ENCODE peak calls at places on chromosomes 5 and 9, in eight cellular contexts. K is upper lobe of right lung; H is fibroblast of lung; J is transverse colon; N is upper lobe of left lung; U is CD8-positive, alpha-beta T cell; X is SK-N-SH; R is mammary epithelial cell. I is an unnamed sample.

GRCh38 chr9:114212841-114213240 is 57.5 kb downstream of the COL27A1 start:
- DNase-seq in K (no peak), H (no peak), J (no peak), N (no peak), U (no peak), X (no peak), R (no peak), I (no peak)

GRCh38 chr5:173391031-173391430 is 62.8 kb upstream of the STC2 start:
- DNase-seq in K (no peak), H (no peak), J (no peak), N (no peak), U (no peak), X (no peak), R (no peak), I (no peak)

GRCh38 chr9:111036946-111037743 is 1.1 kb downstream of the LPAR1 start:
- DNase-seq in K (no peak), H (peak; percentile 58), J (no peak), N (no peak), U (no peak), X (peak; percentile 17), R (peak; percentile 32), I (no peak)

GRCh38 chr9:122394265-122395242 is 23.7 kb downstream of the PTGS1 start:
- DNase-seq in K (no peak), H (peak; percentile 88), J (peak; percentile 38), N (no peak), U (no peak), X (no peak), R (peak; percentile 48), I (no peak)

GRCh38 chr5:132458226-132458560 is 32.4 kb downstream of the IRF1 start:
- DNase-seq in K (no peak), H (peak; percentile 56), J (peak; percentile 3), N (no peak), U (no peak), X (no peak), R (peak; percentile 45), I (no peak)

GRCh38 chr5:80620206-80620605 is 34.2 kb upstream of the MSH3 start:
- DNase-seq in K (no peak), H (no peak), J (no peak), N (no peak), U (no peak), X (no peak), R (no peak), I (no peak)

GRCh38 chr5:65625743-65626142 is 916 bp downstream of the SHLD3 start:
- DNase-seq in K (no peak), H (peak; percentile 0), J (no peak), N (no peak), U (no peak), X (no peak), R (no peak), I (no peak)

GRCh38 chr5:163189023-163189553 is 248.3 kb upstream of the CCNG1 start:
- DNase-seq in K (no peak), H (no peak), J (no peak), N (no peak), U (no peak), X (no peak), R (no peak), I (no peak)

GRCh38 chr5:33310471-33310870 is 130.3 kb upstream of the TARS1 start:
- DNase-seq in K (no peak), H (peak; percentile 80), J (no peak), N (no peak), U (no peak), X (no peak), R (peak; percentile 85), I (no peak)

GRCh38 chr5:2810644-2811043 is 59.2 kb upstream of the IRX2 start:
- DNase-seq in K (no peak), H (no peak), J (no peak), N (no peak), U (no peak), X (no peak), R (no peak), I (no peak)

GRCh38 chr5:176769911-176770310 is 40.4 kb upstream of the UNC5A start:
- DNase-seq in K (peak; percentile 37), H (no peak), J (no peak), N (peak; percentile 24), U (no peak), X (no peak), R (no peak), I (no peak)

GRCh38 chr5:14342306-14342705 is 199.2 kb downstream of the TRIO start:
- DNase-seq in K (no peak), H (peak; percentile 31), J (no peak), N (no peak), U (no peak), X (no peak), R (no peak), I (no peak)

GRCh38 chr9:126838055-126838811 is 22.2 kb upstream of the ZBTB34 start:
- DNase-seq in K (no peak), H (no peak), J (no peak), N (peak; percentile 22), U (no peak), X (no peak), R (no peak), I (no peak)

GRCh38 chr5:79032031-79032711 is 37.3 kb downstream of the DMGDH start:
- DNase-seq in K (no peak), H (no peak), J (no peak), N (no peak), U (no peak), X (no peak), R (no peak), I (no peak)

GRCh38 chr9:22257026-22257425 is 189.6 kb upstream of the DMRTA1 start:
- DNase-seq in K (no peak), H (no peak), J (no peak), N (no peak), U (no peak), X (no peak), R (peak; percentile 98), I (no peak)

GRCh38 chr9:136687721-136688223 is 515 bp upstream of the AGPAT2 start:
- DNase-seq in K (peak; percentile 84), H (no peak), J (peak; percentile 87), N (peak; percentile 90), U (no peak), X (no peak), R (no peak), I (no peak)

GRCh38 chr9:95181226-95181818 is 136.2 kb downstream of the FANCC start:
- DNase-seq in K (no peak), H (peak; percentile 38), J (no peak), N (no peak), U (no peak), X (peak; percentile 26), R (no peak), I (no peak)
- TF ChIP-seq CTCF in K (peak; percentile 63), H (peak; percentile 44), J (peak; percentile 46), N (no peak), U (peak; percentile 74), X (peak; percentile 73), R (peak; percentile 53), I (peak; percentile 75)

DNA sequence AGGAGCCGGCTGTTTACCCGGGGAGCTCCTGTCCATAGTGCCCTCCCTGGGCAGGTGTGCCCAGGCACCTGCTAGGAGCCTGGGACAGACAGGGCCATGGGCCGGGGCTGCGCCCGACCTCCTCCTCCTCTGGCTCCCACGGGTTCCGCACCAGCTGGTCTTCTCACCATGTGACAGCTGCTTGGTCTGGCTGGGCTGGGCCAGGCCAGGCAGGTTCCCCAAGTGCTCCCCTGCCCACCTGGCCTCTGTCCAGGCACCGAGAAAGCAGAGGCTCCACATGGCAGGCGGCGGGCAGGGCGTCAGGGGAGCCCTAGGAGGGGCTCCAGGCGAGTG is 60.0 kb downstream of the OLFM1 start:
- DNase-seq in K (no peak), H (no peak), J (no peak), N (peak; percentile 60), U (no peak), X (no peak), R (no peak), I (no peak)
- H3K27ac ChIP-seq in K (no peak overlapping the region), H (no peak overlapping the region), J (no peak overlapping the region), N (no peak overlapping the region), U (no peak overlapping the region), X (peak overlapping the region; percentile 93), R (no peak overlapping the region), I (no peak overlapping the region)

DNA sequence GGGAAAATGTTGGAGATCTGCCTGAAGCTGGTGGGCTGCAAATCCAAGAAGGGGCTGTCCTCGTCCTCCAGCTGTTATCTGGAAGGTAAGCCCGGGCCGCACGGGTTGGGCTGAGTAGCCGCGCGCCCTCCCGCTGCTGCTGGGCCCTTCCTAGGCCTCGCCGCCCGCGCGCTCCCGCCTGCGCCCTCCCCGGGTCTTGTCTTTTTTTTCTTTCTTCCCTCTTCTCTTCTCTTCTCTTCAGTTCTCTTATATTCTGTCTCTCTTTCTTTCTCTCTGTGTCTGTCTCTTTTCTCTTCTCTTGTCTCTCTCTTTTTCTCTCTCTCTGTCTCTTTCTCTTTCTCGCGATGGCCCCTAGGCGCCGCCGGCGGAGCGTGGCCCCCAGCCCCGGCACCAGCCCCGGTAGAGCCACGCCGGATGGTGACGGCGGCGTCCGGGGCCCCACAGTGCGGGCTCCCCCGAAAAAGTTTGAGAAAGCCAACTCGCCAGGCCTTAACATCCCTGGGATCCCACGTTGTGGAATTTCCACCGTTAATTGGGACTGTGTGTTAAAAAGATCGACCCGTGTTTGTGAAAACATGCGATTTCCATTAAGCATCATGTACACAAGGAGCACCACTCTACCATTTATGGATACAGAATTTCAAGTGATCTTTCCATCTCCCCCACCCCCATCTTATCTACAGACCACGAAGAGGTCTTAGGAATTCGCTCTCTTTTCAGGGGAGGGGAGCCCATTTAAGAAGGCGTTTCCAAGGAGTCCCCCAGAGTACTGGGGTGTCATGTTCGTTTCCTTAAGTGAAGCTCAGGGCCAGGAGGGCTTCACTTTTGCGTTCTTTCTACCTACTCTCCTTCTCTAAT is 616 bp downstream of the ABL1 start:
- DNase-seq in K (peak; percentile 73), H (peak; percentile 62), J (peak; percentile 40), N (peak; percentile 91), U (peak; percentile 35), X (peak; percentile 78), R (peak; percentile 34), I (no peak)
- TF ChIP-seq CTCF in K (no peak), H (no peak), J (no peak), N (no peak), U (no peak), X (peak; percentile 21), R (no peak), I (no peak)

DNA sequence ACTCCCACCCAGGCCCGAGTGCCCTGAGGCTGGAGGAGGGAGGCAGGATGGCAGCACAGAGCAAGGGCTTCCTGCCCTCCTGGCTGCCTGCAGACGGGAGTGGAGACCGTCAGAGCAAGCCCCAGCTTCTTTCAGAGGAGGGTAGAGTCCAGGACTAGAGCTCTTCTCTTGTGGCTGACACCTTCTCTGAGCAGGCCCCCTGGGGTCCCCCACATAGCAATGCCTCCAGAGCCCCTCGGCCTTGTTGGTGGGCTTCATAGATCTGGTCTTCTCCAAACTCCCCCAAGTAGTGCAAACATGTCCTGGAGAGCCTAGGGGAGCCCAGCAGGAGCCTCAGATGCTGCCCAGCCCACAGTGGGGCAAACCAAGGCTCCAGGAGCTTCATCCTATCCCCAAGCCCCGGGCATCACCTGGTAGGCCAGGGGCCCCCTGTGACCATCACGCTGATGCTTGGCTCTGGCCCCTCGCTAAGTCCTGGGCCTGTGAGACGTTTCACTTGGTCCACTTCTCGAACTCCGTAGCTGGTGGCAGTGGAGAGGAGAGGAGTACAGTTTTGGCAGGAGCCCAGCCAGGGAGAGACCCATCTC is 2.0 kb downstream of the MZB1 start:
- DNase-seq in K (peak; percentile 59), H (no peak), J (no peak), N (no peak), U (no peak), X (no peak), R (no peak), I (no peak)
- H3K27ac ChIP-seq in K (no peak overlapping the region), H (no peak overlapping the region), J (peak overlapping the region; percentile 87), N (no peak overlapping the region), U (no peak overlapping the region), X (no peak overlapping the region), R (no peak overlapping the region), I (no peak overlapping the region)

GRCh38 chr5:43609752-43610151 is 6.8 kb downstream of the NNT start:
- DNase-seq in K (no peak), H (peak; percentile 8), J (no peak), N (no peak), U (no peak), X (no peak), R (no peak), I (no peak)
- TF ChIP-seq CTCF in K (no peak), H (peak; percentile 36), J (no peak), N (no peak), U (no peak), X (peak; percentile 26), R (peak; percentile 14), I (no peak)

I was measured in CD4-positive, alpha-beta T cell.